ENCODE peak calls at places on chromosomes 4 and X, in nine cellular contexts. One of them, this sample, is unnamed.

GRCh38 chr4:76589872-76590846 is 155.1 kb downstream of the SHROOM3 start:
- ATAC-seq in activated naive CD8-positive, alpha-beta T cell treated with anti-CD3 and anti-CD28 coated beads, Interleukin-2, amount 50 U/mL, for 24 hours: no peak
- ATAC-seq in lower lobe of right lung: peak
- ATAC-seq in memory B cell: no peak
- ATAC-seq in stimulated activated memory B cell treated with anti-CD40 and anti-IgM and Interleukin-4, amounts not matched to agents 10 μg/mL and 1 μg/mL and 100 μg/mL, for 72 hours: no peak
- ATAC-seq in mucosa of descending colon: peak
- ATAC-seq in CD4-positive, CD25-positive, alpha-beta regulatory T cell: no peak
- ATAC-seq in left colon: peak
- ATAC-seq in upper lobe of left lung: peak
- ATAC-seq in this sample: no peak

GRCh38 chr4:101009471-101009870 is 337.9 kb downstream of the PPP3CA start:
- ATAC-seq in activated naive CD8-positive, alpha-beta T cell treated with anti-CD3 and anti-CD28 coated beads, Interleukin-2, amount 50 U/mL, for 24 hours: peak
- ATAC-seq in lower lobe of right lung: no peak
- ATAC-seq in memory B cell: no peak
- ATAC-seq in stimulated activated memory B cell treated with anti-CD40 and anti-IgM and Interleukin-4, amounts not matched to agents 10 μg/mL and 1 μg/mL and 100 μg/mL, for 72 hours: no peak
- ATAC-seq in mucosa of descending colon: no peak
- ATAC-seq in CD4-positive, CD25-positive, alpha-beta regulatory T cell: no peak
- ATAC-seq in left colon: no peak
- ATAC-seq in upper lobe of left lung: no peak
- ATAC-seq in this sample: peak

GRCh38 chr4:8830056-8830455 is 41.6 kb downstream of the HMX1 start:
- ATAC-seq in activated naive CD8-positive, alpha-beta T cell treated with anti-CD3 and anti-CD28 coated beads, Interleukin-2, amount 50 U/mL, for 24 hours: no peak
- ATAC-seq in lower lobe of right lung: no peak
- ATAC-seq in memory B cell: no peak
- ATAC-seq in stimulated activated memory B cell treated with anti-CD40 and anti-IgM and Interleukin-4, amounts not matched to agents 10 μg/mL and 1 μg/mL and 100 μg/mL, for 72 hours: no peak
- ATAC-seq in mucosa of descending colon: no peak
- ATAC-seq in CD4-positive, CD25-positive, alpha-beta regulatory T cell: no peak
- ATAC-seq in left colon: no peak
- ATAC-seq in upper lobe of left lung: no peak
- ATAC-seq in this sample: no peak

GRCh38 chr4:30256105-30256828 is 463.9 kb upstream of the PCDH7 start:
- ATAC-seq in activated naive CD8-positive, alpha-beta T cell treated with anti-CD3 and anti-CD28 coated beads, Interleukin-2, amount 50 U/mL, for 24 hours: no peak
- ATAC-seq in lower lobe of right lung: no peak
- ATAC-seq in memory B cell: no peak
- ATAC-seq in stimulated activated memory B cell treated with anti-CD40 and anti-IgM and Interleukin-4, amounts not matched to agents 10 μg/mL and 1 μg/mL and 100 μg/mL, for 72 hours: no peak
- ATAC-seq in mucosa of descending colon: no peak
- ATAC-seq in CD4-positive, CD25-positive, alpha-beta regulatory T cell: no peak
- ATAC-seq in left colon: no peak
- ATAC-seq in upper lobe of left lung: peak
- ATAC-seq in this sample: no peak

GRCh38 chr4:102860928-102861327 is 7.9 kb upstream of the CISD2 start:
- ATAC-seq in activated naive CD8-positive, alpha-beta T cell treated with anti-CD3 and anti-CD28 coated beads, Interleukin-2, amount 50 U/mL, for 24 hours: no peak
- ATAC-seq in lower lobe of right lung: no peak
- ATAC-seq in memory B cell: no peak
- ATAC-seq in stimulated activated memory B cell treated with anti-CD40 and anti-IgM and Interleukin-4, amounts not matched to agents 10 μg/mL and 1 μg/mL and 100 μg/mL, for 72 hours: no peak
- ATAC-seq in mucosa of descending colon: no peak
- ATAC-seq in CD4-positive, CD25-positive, alpha-beta regulatory T cell: no peak
- ATAC-seq in left colon: no peak
- ATAC-seq in upper lobe of left lung: no peak
- ATAC-seq in this sample: no peak

GRCh38 chrX:49273181-49273727 is 3.7 kb downstream of the PPP1R3F start:
- ATAC-seq in activated naive CD8-positive, alpha-beta T cell treated with anti-CD3 and anti-CD28 coated beads, Interleukin-2, amount 50 U/mL, for 24 hours: peak
- ATAC-seq in lower lobe of right lung: no peak
- ATAC-seq in memory B cell: no peak
- ATAC-seq in stimulated activated memory B cell treated with anti-CD40 and anti-IgM and Interleukin-4, amounts not matched to agents 10 μg/mL and 1 μg/mL and 100 μg/mL, for 72 hours: no peak
- ATAC-seq in mucosa of descending colon: no peak
- ATAC-seq in CD4-positive, CD25-positive, alpha-beta regulatory T cell: peak
- ATAC-seq in left colon: no peak
- ATAC-seq in upper lobe of left lung: no peak
- ATAC-seq in this sample: peak

GRCh38 chrX:119155416-119156035 is 27.9 kb upstream of the KIAA1210 start:
- ATAC-seq in activated naive CD8-positive, alpha-beta T cell treated with anti-CD3 and anti-CD28 coated beads, Interleukin-2, amount 50 U/mL, for 24 hours: no peak
- ATAC-seq in lower lobe of right lung: no peak
- ATAC-seq in memory B cell: no peak
- ATAC-seq in stimulated activated memory B cell treated with anti-CD40 and anti-IgM and Interleukin-4, amounts not matched to agents 10 μg/mL and 1 μg/mL and 100 μg/mL, for 72 hours: no peak
- ATAC-seq in mucosa of descending colon: peak
- ATAC-seq in CD4-positive, CD25-positive, alpha-beta regulatory T cell: no peak
- ATAC-seq in left colon: peak
- ATAC-seq in upper lobe of left lung: no peak
- ATAC-seq in this sample: no peak

GRCh38 chr4:76690091-76690905 is 207.6 kb downstream of the SOWAHB start:
- ATAC-seq in activated naive CD8-positive, alpha-beta T cell treated with anti-CD3 and anti-CD28 coated beads, Interleukin-2, amount 50 U/mL, for 24 hours: no peak
- ATAC-seq in lower lobe of right lung: peak
- ATAC-seq in memory B cell: no peak
- ATAC-seq in stimulated activated memory B cell treated with anti-CD40 and anti-IgM and Interleukin-4, amounts not matched to agents 10 μg/mL and 1 μg/mL and 100 μg/mL, for 72 hours: no peak
- ATAC-seq in mucosa of descending colon: peak
- ATAC-seq in CD4-positive, CD25-positive, alpha-beta regulatory T cell: no peak
- ATAC-seq in left colon: peak
- ATAC-seq in upper lobe of left lung: no peak
- ATAC-seq in this sample: no peak

GRCh38 chr4:26780524-26780923 is 80.1 kb upstream of the STIM2 start:
- ATAC-seq in activated naive CD8-positive, alpha-beta T cell treated with anti-CD3 and anti-CD28 coated beads, Interleukin-2, amount 50 U/mL, for 24 hours: peak
- ATAC-seq in lower lobe of right lung: no peak
- ATAC-seq in memory B cell: peak
- ATAC-seq in stimulated activated memory B cell treated with anti-CD40 and anti-IgM and Interleukin-4, amounts not matched to agents 10 μg/mL and 1 μg/mL and 100 μg/mL, for 72 hours: peak
- ATAC-seq in mucosa of descending colon: peak
- ATAC-seq in CD4-positive, CD25-positive, alpha-beta regulatory T cell: no peak
- ATAC-seq in left colon: no peak
- ATAC-seq in upper lobe of left lung: no peak
- ATAC-seq in this sample: peak

GRCh38 chr4:127533028-127533700 is 99.6 kb upstream of the INTU start:
- ATAC-seq in activated naive CD8-positive, alpha-beta T cell treated with anti-CD3 and anti-CD28 coated beads, Interleukin-2, amount 50 U/mL, for 24 hours: no peak
- ATAC-seq in lower lobe of right lung: peak
- ATAC-seq in memory B cell: no peak
- ATAC-seq in stimulated activated memory B cell treated with anti-CD40 and anti-IgM and Interleukin-4, amounts not matched to agents 10 μg/mL and 1 μg/mL and 100 μg/mL, for 72 hours: no peak
- ATAC-seq in mucosa of descending colon: peak
- ATAC-seq in CD4-positive, CD25-positive, alpha-beta regulatory T cell: no peak
- ATAC-seq in left colon: no peak
- ATAC-seq in upper lobe of left lung: peak
- ATAC-seq in this sample: no peak

GRCh38 chrX:11215191-11215921 is 77.9 kb upstream of the AMELX start:
- ATAC-seq in activated naive CD8-positive, alpha-beta T cell treated with anti-CD3 and anti-CD28 coated beads, Interleukin-2, amount 50 U/mL, for 24 hours: no peak
- ATAC-seq in lower lobe of right lung: no peak
- ATAC-seq in memory B cell: peak
- ATAC-seq in stimulated activated memory B cell treated with anti-CD40 and anti-IgM and Interleukin-4, amounts not matched to agents 10 μg/mL and 1 μg/mL and 100 μg/mL, for 72 hours: no peak
- ATAC-seq in mucosa of descending colon: no peak
- ATAC-seq in CD4-positive, CD25-positive, alpha-beta regulatory T cell: no peak
- ATAC-seq in left colon: no peak
- ATAC-seq in upper lobe of left lung: peak
- ATAC-seq in this sample: no peak

GRCh38 chr4:11451720-11452119 is 23.0 kb upstream of the HS3ST1 start:
- ATAC-seq in activated naive CD8-positive, alpha-beta T cell treated with anti-CD3 and anti-CD28 coated beads, Interleukin-2, amount 50 U/mL, for 24 hours: no peak
- ATAC-seq in lower lobe of right lung: no peak
- ATAC-seq in memory B cell: no peak
- ATAC-seq in stimulated activated memory B cell treated with anti-CD40 and anti-IgM and Interleukin-4, amounts not matched to agents 10 μg/mL and 1 μg/mL and 100 μg/mL, for 72 hours: no peak
- ATAC-seq in mucosa of descending colon: no peak
- ATAC-seq in CD4-positive, CD25-positive, alpha-beta regulatory T cell: no peak
- ATAC-seq in left colon: no peak
- ATAC-seq in upper lobe of left lung: no peak
- ATAC-seq in this sample: no peak

GRCh38 chrX:108453841-108454240 is 14.2 kb downstream of the COL4A5 start:
- ATAC-seq in activated naive CD8-positive, alpha-beta T cell treated with anti-CD3 and anti-CD28 coated beads, Interleukin-2, amount 50 U/mL, for 24 hours: no peak
- ATAC-seq in lower lobe of right lung: no peak
- ATAC-seq in memory B cell: no peak
- ATAC-seq in stimulated activated memory B cell treated with anti-CD40 and anti-IgM and Interleukin-4, amounts not matched to agents 10 μg/mL and 1 μg/mL and 100 μg/mL, for 72 hours: no peak
- ATAC-seq in mucosa of descending colon: no peak
- ATAC-seq in CD4-positive, CD25-positive, alpha-beta regulatory T cell: no peak
- ATAC-seq in left colon: no peak
- ATAC-seq in upper lobe of left lung: no peak
- ATAC-seq in this sample: no peak

GRCh38 chr4:2858451-2859217 is 15.0 kb downstream of the ADD1 start:
- ATAC-seq in activated naive CD8-positive, alpha-beta T cell treated with anti-CD3 and anti-CD28 coated beads, Interleukin-2, amount 50 U/mL, for 24 hours: no peak
- ATAC-seq in lower lobe of right lung: no peak
- ATAC-seq in memory B cell: no peak
- ATAC-seq in stimulated activated memory B cell treated with anti-CD40 and anti-IgM and Interleukin-4, amounts not matched to agents 10 μg/mL and 1 μg/mL and 100 μg/mL, for 72 hours: no peak
- ATAC-seq in mucosa of descending colon: peak
- ATAC-seq in CD4-positive, CD25-positive, alpha-beta regulatory T cell: no peak
- ATAC-seq in left colon: peak
- ATAC-seq in upper lobe of left lung: no peak
- ATAC-seq in this sample: no peak

GRCh38 chr4:119238068-119238722 is 25.7 kb downstream of the USP53 start:
- ATAC-seq in activated naive CD8-positive, alpha-beta T cell treated with anti-CD3 and anti-CD28 coated beads, Interleukin-2, amount 50 U/mL, for 24 hours: peak
- ATAC-seq in lower lobe of right lung: peak
- ATAC-seq in memory B cell: no peak
- ATAC-seq in stimulated activated memory B cell treated with anti-CD40 and anti-IgM and Interleukin-4, amounts not matched to agents 10 μg/mL and 1 μg/mL and 100 μg/mL, for 72 hours: peak
- ATAC-seq in mucosa of descending colon: peak
- ATAC-seq in CD4-positive, CD25-positive, alpha-beta regulatory T cell: no peak
- ATAC-seq in left colon: peak
- ATAC-seq in upper lobe of left lung: no peak
- ATAC-seq in this sample: peak

GRCh38 chr4:167614866-167615265 is 380.6 kb upstream of the SPOCK3 start:
- ATAC-seq in activated naive CD8-positive, alpha-beta T cell treated with anti-CD3 and anti-CD28 coated beads, Interleukin-2, amount 50 U/mL, for 24 hours: no peak
- ATAC-seq in lower lobe of right lung: no peak
- ATAC-seq in memory B cell: no peak
- ATAC-seq in stimulated activated memory B cell treated with anti-CD40 and anti-IgM and Interleukin-4, amounts not matched to agents 10 μg/mL and 1 μg/mL and 100 μg/mL, for 72 hours: peak
- ATAC-seq in mucosa of descending colon: no peak
- ATAC-seq in CD4-positive, CD25-positive, alpha-beta regulatory T cell: no peak
- ATAC-seq in left colon: no peak
- ATAC-seq in upper lobe of left lung: no peak
- ATAC-seq in this sample: no peak

GRCh38 chrX:131907488-131908314 is 115.4 kb upstream of the STK26 start:
- ATAC-seq in activated naive CD8-positive, alpha-beta T cell treated with anti-CD3 and anti-CD28 coated beads, Interleukin-2, amount 50 U/mL, for 24 hours: no peak
- ATAC-seq in lower lobe of right lung: no peak
- ATAC-seq in memory B cell: no peak
- ATAC-seq in stimulated activated memory B cell treated with anti-CD40 and anti-IgM and Interleukin-4, amounts not matched to agents 10 μg/mL and 1 μg/mL and 100 μg/mL, for 72 hours: no peak
- ATAC-seq in mucosa of descending colon: no peak
- ATAC-seq in CD4-positive, CD25-positive, alpha-beta regulatory T cell: no peak
- ATAC-seq in left colon: no peak
- ATAC-seq in upper lobe of left lung: no peak
- ATAC-seq in this sample: no peak

GRCh38 chrX:53084043-53084570 is 1.9 kb downstream of the TSPYL2 start:
- ATAC-seq in activated naive CD8-positive, alpha-beta T cell treated with anti-CD3 and anti-CD28 coated beads, Interleukin-2, amount 50 U/mL, for 24 hours: no peak
- ATAC-seq in lower lobe of right lung: no peak
- ATAC-seq in memory B cell: no peak
- ATAC-seq in stimulated activated memory B cell treated with anti-CD40 and anti-IgM and Interleukin-4, amounts not matched to agents 10 μg/mL and 1 μg/mL and 100 μg/mL, for 72 hours: no peak
- ATAC-seq in mucosa of descending colon: no peak
- ATAC-seq in CD4-positive, CD25-positive, alpha-beta regulatory T cell: no peak
- ATAC-seq in left colon: no peak
- ATAC-seq in upper lobe of left lung: no peak
- ATAC-seq in this sample: no peak

GRCh38 chr4:137651128-137651527 is 118.8 kb upstream of the PCDH18 start:
- ATAC-seq in activated naive CD8-positive, alpha-beta T cell treated with anti-CD3 and anti-CD28 coated beads, Interleukin-2, amount 50 U/mL, for 24 hours: no peak
- ATAC-seq in lower lobe of right lung: no peak
- ATAC-seq in memory B cell: no peak
- ATAC-seq in stimulated activated memory B cell treated with anti-CD40 and anti-IgM and Interleukin-4, amounts not matched to agents 10 μg/mL and 1 μg/mL and 100 μg/mL, for 72 hours: no peak
- ATAC-seq in mucosa of descending colon: no peak
- ATAC-seq in CD4-positive, CD25-positive, alpha-beta regulatory T cell: no peak
- ATAC-seq in left colon: no peak
- ATAC-seq in upper lobe of left lung: no peak
- ATAC-seq in this sample: no peak

GRCh38 chr4:87089368-87089767 is 131.1 kb downstream of the KLHL8 start:
- ATAC-seq in activated naive CD8-positive, alpha-beta T cell treated with anti-CD3 and anti-CD28 coated beads, Interleukin-2, amount 50 U/mL, for 24 hours: no peak
- ATAC-seq in lower lobe of right lung: no peak
- ATAC-seq in memory B cell: no peak
- ATAC-seq in stimulated activated memory B cell treated with anti-CD40 and anti-IgM and Interleukin-4, amounts not matched to agents 10 μg/mL and 1 μg/mL and 100 μg/mL, for 72 hours: no peak
- ATAC-seq in mucosa of descending colon: peak
- ATAC-seq in CD4-positive, CD25-positive, alpha-beta regulatory T cell: no peak
- ATAC-seq in left colon: peak
- ATAC-seq in upper lobe of left lung: no peak
- ATAC-seq in this sample: no peak

GRCh38 chr4:127668770-127669169 is 36.0 kb downstream of the INTU start:
- ATAC-seq in activated naive CD8-positive, alpha-beta T cell treated with anti-CD3 and anti-CD28 coated beads, Interleukin-2, amount 50 U/mL, for 24 hours: no peak
- ATAC-seq in lower lobe of right lung: no peak
- ATAC-seq in memory B cell: no peak
- ATAC-seq in stimulated activated memory B cell treated with anti-CD40 and anti-IgM and Interleukin-4, amounts not matched to agents 10 μg/mL and 1 μg/mL and 100 μg/mL, for 72 hours: no peak
- ATAC-seq in mucosa of descending colon: no peak
- ATAC-seq in CD4-positive, CD25-positive, alpha-beta regulatory T cell: no peak
- ATAC-seq in left colon: no peak
- ATAC-seq in upper lobe of left lung: no peak
- ATAC-seq in this sample: no peak

GRCh38 chr4:107733431-107733925 is 13.4 kb upstream of the PAPSS1 start:
- ATAC-seq in activated naive CD8-positive, alpha-beta T cell treated with anti-CD3 and anti-CD28 coated beads, Interleukin-2, amount 50 U/mL, for 24 hours: no peak
- ATAC-seq in lower lobe of right lung: no peak
- ATAC-seq in memory B cell: no peak
- ATAC-seq in stimulated activated memory B cell treated with anti-CD40 and anti-IgM and Interleukin-4, amounts not matched to agents 10 μg/mL and 1 μg/mL and 100 μg/mL, for 72 hours: no peak
- ATAC-seq in mucosa of descending colon: no peak
- ATAC-seq in CD4-positive, CD25-positive, alpha-beta regulatory T cell: no peak
- ATAC-seq in left colon: no peak
- ATAC-seq in upper lobe of left lung: no peak
- ATAC-seq in this sample: no peak

GRCh38 chrX:19824603-19825002 is 62.8 kb downstream of the SH3KBP1 start:
- ATAC-seq in activated naive CD8-positive, alpha-beta T cell treated with anti-CD3 and anti-CD28 coated beads, Interleukin-2, amount 50 U/mL, for 24 hours: peak
- ATAC-seq in lower lobe of right lung: no peak
- ATAC-seq in memory B cell: peak
- ATAC-seq in stimulated activated memory B cell treated with anti-CD40 and anti-IgM and Interleukin-4, amounts not matched to agents 10 μg/mL and 1 μg/mL and 100 μg/mL, for 72 hours: no peak
- ATAC-seq in mucosa of descending colon: no peak
- ATAC-seq in CD4-positive, CD25-positive, alpha-beta regulatory T cell: no peak
- ATAC-seq in left colon: no peak
- ATAC-seq in upper lobe of left lung: no peak
- ATAC-seq in this sample: peak

GRCh38 chr4:35063171-35063570 is 1181.1 kb downstream of the ARAP2 start:
- ATAC-seq in activated naive CD8-positive, alpha-beta T cell treated with anti-CD3 and anti-CD28 coated beads, Interleukin-2, amount 50 U/mL, for 24 hours: no peak
- ATAC-seq in lower lobe of right lung: no peak
- ATAC-seq in memory B cell: no peak
- ATAC-seq in stimulated activated memory B cell treated with anti-CD40 and anti-IgM and Interleukin-4, amounts not matched to agents 10 μg/mL and 1 μg/mL and 100 μg/mL, for 72 hours: no peak
- ATAC-seq in mucosa of descending colon: no peak
- ATAC-seq in CD4-positive, CD25-positive, alpha-beta regulatory T cell: no peak
- ATAC-seq in left colon: no peak
- ATAC-seq in upper lobe of left lung: no peak
- ATAC-seq in this sample: no peak

GRCh38 chrX:113800955-113801354 is 782.9 kb upstream of the HTR2C start:
- ATAC-seq in activated naive CD8-positive, alpha-beta T cell treated with anti-CD3 and anti-CD28 coated beads, Interleukin-2, amount 50 U/mL, for 24 hours: no peak
- ATAC-seq in lower lobe of right lung: no peak
- ATAC-seq in memory B cell: peak
- ATAC-seq in stimulated activated memory B cell treated with anti-CD40 and anti-IgM and Interleukin-4, amounts not matched to agents 10 μg/mL and 1 μg/mL and 100 μg/mL, for 72 hours: no peak
- ATAC-seq in mucosa of descending colon: no peak
- ATAC-seq in CD4-positive, CD25-positive, alpha-beta regulatory T cell: no peak
- ATAC-seq in left colon: no peak
- ATAC-seq in upper lobe of left lung: no peak
- ATAC-seq in this sample: no peak

This sample was measured in activated T-helper 17 cell treated with anti-CD3 and anti-CD28 coated beads, Interleukin-2, amount 50 U/mL, for 72 hours.